ENCODE peak calls at places on chromosomes 2 and 18, in ten cellular contexts. Z, L, N, F, G, B, X, E, T and Y are unnamed samples.

GRCh38 chr2:64819774-64820688 is 166.3 kb upstream of the SERTAD2 start:
- DNase-seq in L (no peak), B (no peak), G (no peak), E (no peak), N (peak; percentile 70), T (no peak), Z (no peak), X (peak; percentile 45), F (peak; percentile 53), Y (no peak)

GRCh38 chr18:61308795-61309393 is 24.3 kb upstream of the CDH20 start:
- DNase-seq in G (no peak), E (no peak), F (no peak), X (no peak), L (no peak), N (peak; percentile 5), T (no peak), B (no peak), Z (no peak), Y (no peak)

GRCh38 chr18:5546660-5547059 is 2.9 kb upstream of the EPB41L3 start:
- DNase-seq in G (no peak), T (no peak), F (peak; percentile 25), B (no peak), N (peak; percentile 30), Z (no peak), L (no peak), X (no peak), E (no peak), Y (no peak)

GRCh38 chr18:14747513-14748474 is at the start of gene ANKRD30B:
- DNase-seq in N (no peak), L (no peak), B (peak; percentile 74), G (peak; percentile 63), E (no peak), X (peak; percentile 2), T (no peak), F (no peak), Z (no peak), Y (no peak)

GRCh38 chr18:78906066-78906465 is 73.6 kb upstream of the SALL3 start:
- DNase-seq in E (no peak), X (no peak), F (no peak), G (no peak), T (no peak), B (peak; percentile 59), L (no peak), N (no peak), Z (no peak), Y (no peak)

GRCh38 chr18:38887671-38888020 is 1322.0 kb upstream of the CELF4 start:
- DNase-seq in N (no peak), B (no peak), T (no peak), L (no peak), G (no peak), X (no peak), Z (no peak), E (no peak), F (no peak), Y (no peak)

GRCh38 chr2:206045251-206045650 is 40.7 kb downstream of the INO80D start:
- DNase-seq in L (no peak), B (no peak), G (no peak), X (no peak), T (peak; percentile 14), F (no peak), Z (no peak), E (no peak), N (no peak), Y (no peak)

GRCh38 chr2:143981428-143981827 is 538.5 kb downstream of the ZEB2 start:
- DNase-seq in G (no peak), L (no peak), N (no peak), E (no peak), X (no peak), Z (no peak), T (no peak), B (no peak), F (no peak), Y (no peak)

GRCh38 chr18:38909972-38910371 is 1344.4 kb upstream of the CELF4 start:
- DNase-seq in E (no peak), F (no peak), N (peak; percentile 30), T (peak; percentile 45), L (no peak), G (no peak), B (no peak), X (no peak), Z (no peak), Y (no peak)

GRCh38 chr18:22180722-22181121 is 11.3 kb downstream of the GATA6 start:
- DNase-seq in N (no peak), Z (no peak), L (no peak), X (no peak), T (no peak), B (peak; percentile 13), F (no peak), G (no peak), E (no peak), Y (no peak)

GRCh38 chr2:19102696-19103403 is 255.6 kb downstream of the OSR1 start:
- DNase-seq in F (no peak), E (no peak), G (no peak), N (peak; percentile 79), X (no peak), B (no peak), T (no peak), Z (no peak), L (no peak), Y (no peak)

GRCh38 chr18:77899972-77900754 is 650.5 kb downstream of the GALR1 start:
- DNase-seq in F (peak; percentile 82), L (no peak), B (peak; percentile 92), X (peak; percentile 66), G (no peak), N (peak; percentile 47), T (peak; percentile 14), Z (peak; percentile 52), E (no peak), Y (peak; percentile 55)
- TF ChIP-seq CTCF in F (peak; percentile 98), L (peak; percentile 32), B (peak; percentile 93), X (peak; percentile 100), G (peak; percentile 90), N (peak; percentile 67), T (peak; percentile 64), Z (peak; percentile 79), E (no peak), Y (no peak)

DNA sequence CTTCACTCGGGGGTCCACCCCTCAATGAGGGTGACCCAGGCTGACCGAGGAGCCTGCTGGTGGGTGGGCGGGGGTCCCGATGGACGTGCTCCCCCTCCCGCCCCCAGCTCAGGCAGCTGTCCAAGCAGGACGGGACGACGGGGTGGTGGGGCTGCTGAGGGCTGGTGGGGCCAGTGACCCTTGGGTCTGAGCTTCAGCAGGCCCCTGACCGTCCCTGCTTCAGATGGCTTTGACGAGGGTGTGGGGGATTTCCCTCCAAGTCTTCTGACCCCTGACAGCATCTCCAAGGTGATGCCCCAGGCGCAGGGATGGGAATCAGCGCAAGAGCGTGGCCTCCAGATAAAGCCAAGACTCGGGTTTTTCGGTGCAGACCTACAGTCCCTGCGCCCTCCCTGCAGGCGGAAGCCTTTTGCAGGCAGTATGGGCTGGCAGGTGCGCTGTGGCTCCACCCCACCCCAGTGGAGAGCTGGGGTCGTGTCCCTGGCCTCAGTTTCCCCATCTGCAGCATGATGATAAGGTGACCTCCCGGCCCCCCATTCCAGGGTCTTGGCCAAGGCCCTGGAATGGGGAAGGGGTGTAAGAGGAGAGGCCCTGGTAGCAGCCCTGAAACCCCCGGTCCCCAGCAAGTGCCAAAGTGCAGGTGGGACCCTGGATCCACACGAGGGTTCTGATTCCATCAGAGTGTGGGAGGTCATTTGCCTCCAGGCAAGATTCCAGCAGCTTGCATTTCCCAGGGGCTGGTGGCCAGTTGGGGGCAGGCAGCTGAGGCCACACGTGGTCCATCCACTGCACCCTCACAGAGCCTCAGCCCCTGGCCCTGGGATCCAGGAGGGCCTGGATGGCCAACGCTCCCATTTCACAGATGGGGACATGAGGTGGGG is 8.7 kb downstream of the CROCC2 start:
- DNase-seq in Z (no peak), N (no peak), G (peak; percentile 72), F (no peak), L (no peak), B (peak; percentile 17), X (no peak), T (no peak), E (no peak), Y (no peak)
- TF ChIP-seq CTCF in Z (no peak), N (peak; percentile 33), G (no peak), F (no peak), L (no peak), B (no peak), X (no peak), T (no peak), E (no peak), Y (peak; percentile 1)

DNA sequence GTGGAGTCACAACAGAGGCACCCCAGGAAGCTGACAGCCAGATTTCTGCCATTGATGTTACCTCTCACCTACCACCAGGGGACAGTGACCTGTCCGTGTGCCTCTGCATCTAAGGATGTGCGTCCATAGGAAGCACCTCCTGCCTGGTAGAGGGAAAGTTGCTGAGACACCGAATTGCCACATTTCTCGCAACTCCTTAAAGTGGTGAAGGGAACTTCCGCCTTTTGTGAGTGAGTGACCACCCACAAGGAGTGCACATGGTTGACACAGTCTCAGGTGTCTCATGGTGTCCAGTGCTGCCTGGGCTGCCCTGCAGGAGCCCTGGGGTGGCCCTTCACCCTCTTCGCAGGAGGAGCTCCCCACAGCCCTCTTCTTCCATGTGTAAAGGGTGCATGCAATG is 201.8 kb downstream of the GBX2 start:
- DNase-seq in L (no peak), E (no peak), G (no peak), F (no peak), Z (no peak), X (no peak), T (no peak), N (no peak), B (no peak), Y (no peak)
- TF ChIP-seq CTCF in L (no peak), E (no peak), G (no peak), F (no peak), Z (no peak), X (no peak), T (no peak), N (peak; percentile 14), B (no peak), Y (no peak)

DNA sequence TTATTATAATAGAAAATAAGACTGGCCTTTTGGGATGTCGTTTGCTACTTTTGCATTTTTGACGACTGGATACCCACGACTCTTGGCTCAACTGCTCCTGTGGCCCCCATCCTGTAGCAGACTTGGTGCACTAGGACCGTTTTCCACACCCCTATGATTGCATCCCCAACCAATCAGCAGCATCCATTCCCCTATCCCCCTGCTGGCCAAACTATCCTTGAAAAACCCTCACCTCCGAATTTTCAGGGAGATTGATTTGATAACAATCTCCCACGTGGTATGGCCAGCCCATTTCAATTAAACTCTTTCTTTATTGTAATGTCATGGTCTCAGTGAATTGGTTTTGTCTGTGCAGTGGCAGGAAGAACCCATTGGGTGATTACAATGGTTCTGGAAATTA is 37.9 kb upstream of the TTR start:
- DNase-seq in N (peak; percentile 1), E (no peak), B (no peak), Z (no peak), X (no peak), L (no peak), G (no peak), F (no peak), T (no peak), Y (no peak)
- TF ChIP-seq CTCF in N (peak; percentile 16), E (no peak), B (no peak), Z (peak; percentile 15), X (no peak), L (no peak), G (no peak), F (no peak), T (peak; percentile 22), Y (no peak)